ENCODE peak calls at places on chromosomes 3 and 15, in nine cellular contexts. H is PC-3; E is HAP-1; D is upper lobe of right lung; J is hepatocyte; L is tibial artery; X is cardiac muscle cell; O is effector memory CD4-positive, alpha-beta T cell; S is stomach. Z is an unnamed sample. For H3K9me3, the result is how much of the 10 kb centered on the place peaks cover.

GRCh38 chr3:346186-346585 is 149.6 kb downstream of the CHL1 start:
- DNase-seq in H (peak), E (no peak), D (no peak), J (no peak), L (no peak), X (no peak), O (no peak), S (no peak), Z (no peak)

GRCh38 chr3:138381950-138382715 is 33.8 kb downstream of the MRAS start:
- DNase-seq in H (no peak), E (no peak), D (peak), J (peak), L (peak), X (peak), O (no peak), S (peak), Z (no peak)

GRCh38 chr3:124992041-124992440 is 57.5 kb upstream of the MUC13 start:
- DNase-seq in H (no peak), E (no peak), D (no peak), J (peak), L (no peak), X (no peak), O (no peak), S (no peak), Z (no peak)

GRCh38 chr15:37045859-37046318 is 54.5 kb downstream of the MEIS2 start:
- DNase-seq in H (no peak), E (peak), D (no peak), J (peak), L (no peak), X (no peak), O (no peak), S (no peak), Z (no peak)

GRCh38 chr15:27172821-27173220 is 201.8 kb downstream of the GABRG3 start:
- DNase-seq in H (no peak), E (no peak), D (no peak), J (no peak), L (no peak), X (no peak), O (no peak), S (no peak), Z (no peak)

GRCh38 chr15:50051811-50052419 is 67.1 kb downstream of the ATP8B4 start:
- DNase-seq in H (peak), E (peak), D (no peak), J (peak), L (peak), X (peak), O (no peak), S (no peak), Z (no peak)

GRCh38 chr15:38547255-38547997 is 17.2 kb downstream of the RASGRP1 start:
- DNase-seq in H (no peak), E (no peak), D (no peak), J (no peak), L (no peak), X (peak), O (no peak), S (no peak), Z (no peak)

GRCh38 chr15:61906961-61907752 is 153.1 kb downstream of the VPS13C start:
- DNase-seq in H (peak), E (no peak), D (no peak), J (peak), L (no peak), X (no peak), O (no peak), S (no peak), Z (no peak)

GRCh38 chr3:104273046-104273649 is 1093.6 kb upstream of the ALCAM start:
- DNase-seq in H (peak), E (peak), D (no peak), J (peak), L (no peak), X (peak), O (no peak), S (no peak), Z (no peak)

GRCh38 chr15:31472636-31473383 is 146.2 kb downstream of the KLF13 start:
- DNase-seq in H (no peak), E (no peak), D (no peak), J (no peak), L (no peak), X (peak), O (no peak), S (peak), Z (no peak)

DNA sequence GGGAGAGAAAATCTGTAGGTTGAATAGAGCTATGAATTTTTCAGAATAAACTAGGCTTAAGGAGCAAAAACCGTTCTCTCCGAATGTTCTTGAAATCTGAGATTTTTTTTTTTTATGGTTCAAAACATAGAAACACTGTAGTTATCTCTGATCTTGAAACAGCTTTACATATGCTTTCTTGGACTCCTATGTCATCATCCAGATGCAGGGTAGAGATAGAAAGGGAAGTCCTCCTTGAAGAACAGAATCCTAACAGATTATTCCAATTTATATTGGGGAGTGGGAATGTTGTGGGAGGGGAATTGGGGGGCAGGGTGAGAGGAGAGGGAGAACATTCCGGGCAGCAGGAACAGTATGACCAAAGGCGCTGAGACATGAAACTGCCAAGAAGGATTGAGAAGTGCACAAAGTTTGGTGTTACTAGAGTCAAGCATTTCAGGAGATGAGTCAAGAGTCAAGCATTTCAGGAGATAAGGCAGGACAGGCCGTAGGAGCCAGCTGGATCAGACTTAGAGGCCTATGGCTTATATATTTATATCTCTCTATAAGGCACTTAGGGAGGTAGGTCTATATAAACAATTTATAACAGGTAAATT is 21.9 kb upstream of the ST3GAL6 start:
- DNase-seq in H (peak), E (no peak), D (no peak), J (peak), L (no peak), X (peak), O (no peak), S (no peak), Z (no peak)
- H3K9me3 ChIP-seq in H (under half), E (under half), D (under half), J (under half), L (under half), X (under half), O (under half), S (under half), Z (under half)

GRCh38 chr3:40534283-40534682 is 9.5 kb downstream of the ZNF621 start:
- DNase-seq in H (no peak), E (no peak), D (no peak), J (no peak), L (no peak), X (no peak), O (no peak), S (no peak), Z (no peak)
- H3K9me3 ChIP-seq in H (under half), E (under half), D (under half), J (under half), L (under half), X (under half), O (under half), S (under half), Z (under half)

DNA sequence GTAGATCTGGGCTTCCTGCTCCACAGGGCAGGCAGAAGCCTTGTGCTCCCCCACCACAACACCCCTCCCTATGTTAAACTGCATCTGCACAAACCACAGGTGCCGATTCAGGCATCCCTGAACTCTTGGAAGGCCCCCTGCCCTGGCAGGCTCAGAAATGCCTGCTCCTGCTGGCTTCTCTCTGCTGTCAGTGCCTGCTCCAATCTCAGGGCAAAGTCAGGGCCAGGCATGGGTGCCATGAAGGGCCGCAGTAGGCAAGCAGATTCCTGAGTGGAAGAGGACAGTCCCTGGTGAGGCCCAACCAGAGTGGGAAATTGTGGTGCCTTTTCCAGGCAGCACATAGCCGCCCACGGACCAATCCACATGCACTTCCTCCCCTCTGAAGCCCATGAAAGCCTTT is 13.6 kb downstream of the PRR20G start:
- DNase-seq in H (no peak), E (no peak), D (no peak), J (no peak), L (no peak), X (no peak), O (no peak), S (no peak), Z (no peak)
- H3K9me3 ChIP-seq in H (under half), E (under half), D (under half), J (under half), L (under half), X (under half), O (under half), S (under half), Z (under half)

GRCh38 chr15:24676431-24676830 is 856 bp downstream of the NPAP1 start:
- DNase-seq in H (no peak), E (no peak), D (no peak), J (no peak), L (no peak), X (no peak), O (no peak), S (no peak), Z (no peak)
- H3K9me3 ChIP-seq in H (under half), E (under half), D (under half), J (under half), L (under half), X (under half), O (under half), S (under half), Z (under half)

GRCh38 chr3:18201315-18201714 is 223.8 kb downstream of the SATB1 start:
- DNase-seq in H (no peak), E (no peak), D (no peak), J (no peak), L (no peak), X (no peak), O (no peak), S (no peak), Z (no peak)

GRCh38 chr3:18194431-18194830 is 230.7 kb downstream of the SATB1 start:
- DNase-seq in H (no peak), E (no peak), D (no peak), J (no peak), L (no peak), X (peak), O (no peak), S (no peak), Z (no peak)

GRCh38 chr3:18195836-18196235 is 229.3 kb downstream of the SATB1 start:
- DNase-seq in H (no peak), E (no peak), D (no peak), J (no peak), L (no peak), X (no peak), O (no peak), S (no peak), Z (no peak)

DNA sequence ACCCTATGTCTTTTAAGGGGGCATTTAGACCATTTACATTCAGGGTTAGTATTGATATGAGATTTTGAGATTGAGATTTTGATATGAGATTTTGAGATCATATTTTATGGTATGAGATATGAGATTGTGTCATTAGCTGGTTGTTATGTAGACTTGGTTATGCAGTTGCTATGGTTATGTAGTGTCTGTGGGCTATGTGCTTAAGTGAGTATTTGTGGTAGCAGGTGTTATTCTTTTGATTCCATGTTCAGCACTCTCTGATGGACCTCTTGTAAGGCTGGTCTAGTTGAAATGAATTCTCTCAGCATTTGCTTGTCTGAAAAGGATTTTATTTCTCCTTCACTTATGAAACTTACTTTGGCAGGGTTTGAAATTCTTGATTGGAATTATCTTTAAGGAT is 225.4 kb downstream of the SATB1 start:
- DNase-seq in H (no peak), E (no peak), D (no peak), J (no peak), L (no peak), X (no peak), O (no peak), S (no peak), Z (no peak)
- H3K9me3 ChIP-seq in H (under half), E (under half), D (under half), J (under half), L (under half), X (under half), O (under half), S (under half), Z (under half)

DNA sequence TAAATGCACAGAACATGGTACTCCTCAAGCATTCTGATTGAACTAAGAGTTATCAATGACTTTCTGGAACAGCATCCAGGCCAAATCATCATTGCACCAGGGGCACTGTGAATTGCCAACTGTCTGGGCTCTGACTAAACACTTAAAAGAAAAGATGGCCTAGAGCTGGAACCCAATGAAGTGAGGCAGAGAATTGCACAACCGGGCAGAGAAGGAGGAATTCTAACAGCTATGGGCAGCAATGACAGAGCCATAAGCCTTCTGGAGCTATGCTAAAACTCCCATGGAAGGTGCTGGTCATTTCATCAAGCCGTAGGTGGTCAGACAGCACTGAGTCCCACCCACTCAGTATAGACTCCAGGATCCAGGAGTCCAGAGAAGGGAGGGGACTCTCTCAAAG is 48.1 kb upstream of the OXTR start:
- DNase-seq in H (no peak), E (no peak), D (no peak), J (no peak), L (no peak), X (peak), O (no peak), S (no peak), Z (no peak)
- H3K9me3 ChIP-seq in H (under half), E (under half), D (under half), J (under half), L (under half), X (under half), O (under half), S (under half), Z (under half)

DNA sequence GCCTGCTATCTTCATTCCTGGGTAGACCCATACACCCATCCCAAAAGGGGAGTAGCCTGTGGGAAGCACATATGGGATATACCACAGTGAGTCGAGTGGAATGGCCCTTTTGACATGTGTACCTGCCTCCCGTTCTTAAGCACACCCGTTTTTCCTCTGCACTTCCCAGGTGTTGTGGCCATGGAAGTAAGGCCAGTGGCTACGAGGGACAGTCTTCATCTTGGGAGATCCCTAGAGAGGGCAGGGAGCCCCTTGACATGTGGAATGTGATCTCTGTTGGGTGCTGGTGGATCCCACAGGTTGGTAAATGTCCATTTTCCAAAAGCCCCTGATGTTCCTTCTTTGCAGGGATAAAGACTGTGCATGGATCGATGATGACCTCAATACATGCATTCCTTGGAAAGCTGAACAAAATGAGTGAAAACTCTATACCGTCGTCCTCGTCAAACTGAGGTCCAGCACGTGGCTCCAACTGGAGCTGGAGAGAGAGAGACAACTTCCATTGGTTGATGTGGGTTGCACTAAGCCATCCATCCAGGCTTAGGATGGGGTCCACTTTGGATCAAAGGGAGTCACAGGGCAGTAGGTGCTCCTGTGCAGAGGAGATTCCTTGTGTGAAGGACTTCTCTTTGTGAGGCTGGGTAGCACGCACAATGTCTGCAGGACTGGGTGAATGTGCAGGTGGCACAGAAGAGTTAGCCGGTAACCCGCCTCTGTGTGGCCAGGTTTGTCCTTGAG is 136.8 kb downstream of the SNRPN start:
- DNase-seq in H (no peak), E (no peak), D (no peak), J (no peak), L (no peak), X (no peak), O (no peak), S (no peak), Z (no peak)
- H3K9me3 ChIP-seq in H (under half), E (under half), D (half or more), J (under half), L (under half), X (under half), O (under half), S (half or more), Z (under half)

Z was measured in T-helper 17 cell.